ENCODE peak calls at places on chromosomes 12 and 14, in ten cellular contexts. D, M, Q, G, Z, P, K, E, V and O are unnamed samples.

GRCh38 chr12:117854339-117855012 is 114.3 kb downstream of the KSR2 start:
- DNase-seq in D (peak), M (no peak), Q (no peak), G (peak), Z (peak), P (peak), K (peak), E (peak), V (peak), O (peak)

GRCh38 chr14:33848706-33849454 is 102.0 kb downstream of the EGLN3 start:
- DNase-seq in D (no peak), M (peak), Q (no peak), G (peak), Z (peak), P (peak), K (peak), E (no peak), V (peak), O (peak)

GRCh38 chr14:21350539-21350938 is 33.3 kb downstream of the SUPT16H start:
- DNase-seq in D (no peak), M (no peak), Q (no peak), G (no peak), Z (no peak), P (no peak), K (no peak), E (no peak), V (no peak), O (no peak)

GRCh38 chr14:59103396-59103795 is 85.1 kb upstream of the DAAM1 start:
- DNase-seq in D (no peak), M (no peak), Q (no peak), G (no peak), Z (no peak), P (no peak), K (no peak), E (no peak), V (peak), O (no peak)

GRCh38 chr12:121796855-121797751 is 3.6 kb upstream of the RHOF start:
- DNase-seq in D (no peak), M (peak), Q (no peak), G (peak), Z (peak), P (no peak), K (peak), E (no peak), V (peak), O (peak)

GRCh38 chr12:76552343-76552938 is 7.1 kb downstream of the OSBPL8 start:
- DNase-seq in D (no peak), M (no peak), Q (no peak), G (no peak), Z (no peak), P (no peak), K (peak), E (no peak), V (no peak), O (no peak)

GRCh38 chr12:123453165-123453564 is 4.8 kb upstream of the SNRNP35 start:
- DNase-seq in D (no peak), M (no peak), Q (no peak), G (no peak), Z (no peak), P (no peak), K (no peak), E (no peak), V (no peak), O (no peak)

GRCh38 chr14:54501423-54501822 is 8.3 kb upstream of the CGRRF1 start:
- DNase-seq in D (no peak), M (no peak), Q (no peak), G (no peak), Z (no peak), P (no peak), K (no peak), E (no peak), V (no peak), O (no peak)

GRCh38 chr12:116929885-116930284 is 19.1 kb downstream of the FBXW8 start:
- DNase-seq in D (no peak), M (no peak), Q (no peak), G (no peak), Z (no peak), P (no peak), K (no peak), E (no peak), V (no peak), O (no peak)